ENCODE peak calls at places on chromosomes 2 and 18, in six cellular contexts. One of them, this sample, is unnamed.
A peak's percentile ranks its signal among the peaks of the same experiment; 100 is the strongest.

GRCh38 chr2:71226391-71226964 is 425 bp downstream of the PAIP2B start:
- DNase-seq in K562: no peak
- DNase-seq in HL-60: no peak
- DNase-seq in upper lobe of left lung: peak; percentile 35
- DNase-seq in SK-N-SH: peak; percentile 47
- DNase-seq in prostate gland: peak; percentile 11
- DNase-seq in this sample: peak; percentile 58

GRCh38 chr2:9738718-9739496 is 104.4 kb upstream of the TAF1B start:
- DNase-seq in prostate gland: no peak
- DNase-seq in upper lobe of left lung: no peak
- DNase-seq in SK-N-SH: no peak
- DNase-seq in HL-60: no peak
- DNase-seq in K562: no peak
- DNase-seq in this sample: no peak

GRCh38 chr2:157874997-157875719 is 972 bp downstream of the ACVR1 start:
- DNase-seq in HL-60: no peak
- DNase-seq in upper lobe of left lung: peak; percentile 34
- DNase-seq in K562: peak; percentile 45
- DNase-seq in SK-N-SH: peak; percentile 38
- DNase-seq in prostate gland: peak; percentile 20
- DNase-seq in this sample: peak; percentile 68

GRCh38 chr2:240926516-240927389 is 20.6 kb downstream of the CROCC2 start:
- DNase-seq in HL-60: no peak
- DNase-seq in prostate gland: no peak
- DNase-seq in SK-N-SH: peak; percentile 69
- DNase-seq in K562: no peak
- DNase-seq in upper lobe of left lung: peak; percentile 22
- DNase-seq in this sample: peak; percentile 48

GRCh38 chr2:48824116-48824515 is 68.6 kb upstream of the LHCGR start:
- DNase-seq in SK-N-SH: no peak
- DNase-seq in HL-60: no peak
- DNase-seq in K562: no peak
- DNase-seq in prostate gland: no peak
- DNase-seq in upper lobe of left lung: no peak
- DNase-seq in this sample: no peak

GRCh38 chr2:84631047-84631446 is 114.7 kb downstream of the DNAH6 start:
- DNase-seq in K562: peak; percentile 42
- DNase-seq in upper lobe of left lung: no peak
- DNase-seq in SK-N-SH: peak; percentile 36
- DNase-seq in prostate gland: no peak
- DNase-seq in HL-60: no peak
- DNase-seq in this sample: no peak

GRCh38 chr18:9365406-9365805 is 30.8 kb downstream of the TWSG1 start:
- DNase-seq in upper lobe of left lung: no peak
- DNase-seq in HL-60: no peak
- DNase-seq in prostate gland: no peak
- DNase-seq in K562: no peak
- DNase-seq in SK-N-SH: no peak
- DNase-seq in this sample: no peak

GRCh38 chr2:32291746-32292145 is 14.0 kb downstream of the YIPF4 start:
- DNase-seq in HL-60: no peak
- DNase-seq in K562: no peak
- DNase-seq in upper lobe of left lung: no peak
- DNase-seq in SK-N-SH: no peak
- DNase-seq in prostate gland: no peak
- DNase-seq in this sample: no peak

GRCh38 chr2:128317186-128317897 is 1.3 kb downstream of the HS6ST1 start:
- DNase-seq in SK-N-SH: peak; percentile 63
- DNase-seq in K562: no peak
- DNase-seq in upper lobe of left lung: peak; percentile 31
- DNase-seq in HL-60: peak; percentile 57
- DNase-seq in prostate gland: peak; percentile 31
- DNase-seq in this sample: peak; percentile 55

GRCh38 chr18:59148192-59148591 is 8.5 kb downstream of the SEC11C start:
- DNase-seq in SK-N-SH: no peak
- DNase-seq in upper lobe of left lung: no peak
- DNase-seq in prostate gland: peak; percentile 6
- DNase-seq in HL-60: no peak
- DNase-seq in K562: no peak
- DNase-seq in this sample: peak; percentile 21

GRCh38 chr2:24822049-24822706 is 29.0 kb downstream of the CENPO start:
- DNase-seq in prostate gland: no peak
- DNase-seq in K562: no peak
- DNase-seq in SK-N-SH: no peak
- DNase-seq in HL-60: no peak
- DNase-seq in upper lobe of left lung: no peak
- DNase-seq in this sample: no peak

GRCh38 chr2:145025382-145025781 is 505.5 kb upstream of the ZEB2 start:
- DNase-seq in HL-60: no peak
- DNase-seq in K562: no peak
- DNase-seq in SK-N-SH: no peak
- DNase-seq in prostate gland: no peak
- DNase-seq in upper lobe of left lung: no peak
- DNase-seq in this sample: no peak

GRCh38 chr2:239953418-239954061 is 71.6 kb downstream of the NDUFA10 start:
- DNase-seq in K562: no peak
- DNase-seq in prostate gland: peak; percentile 44
- DNase-seq in upper lobe of left lung: no peak
- DNase-seq in HL-60: no peak
- DNase-seq in SK-N-SH: no peak
- DNase-seq in this sample: peak; percentile 54

GRCh38 chr18:62629031-62629430 is 86.3 kb upstream of the PHLPP1 start:
- DNase-seq in SK-N-SH: no peak
- DNase-seq in upper lobe of left lung: no peak
- DNase-seq in HL-60: no peak
- DNase-seq in prostate gland: no peak
- DNase-seq in K562: no peak
- DNase-seq in this sample: no peak

GRCh38 chr2:71922091-71922490 is 225.6 kb downstream of the CYP26B1 start:
- DNase-seq in prostate gland: no peak
- DNase-seq in upper lobe of left lung: no peak
- DNase-seq in SK-N-SH: no peak
- DNase-seq in HL-60: peak; percentile 0
- DNase-seq in K562: no peak
- DNase-seq in this sample: no peak

GRCh38 chr2:205731521-205731965 is 49.2 kb downstream of the NRP2 start:
- DNase-seq in K562: no peak
- DNase-seq in upper lobe of left lung: no peak
- DNase-seq in prostate gland: no peak
- DNase-seq in HL-60: no peak
- DNase-seq in SK-N-SH: no peak
- DNase-seq in this sample: no peak

GRCh38 chr18:78905334-78905733 is 74.3 kb upstream of the SALL3 start:
- DNase-seq in prostate gland: no peak
- DNase-seq in K562: no peak
- DNase-seq in SK-N-SH: no peak
- DNase-seq in HL-60: no peak
- DNase-seq in upper lobe of left lung: no peak
- DNase-seq in this sample: no peak

GRCh38 chr2:96847586-96847985 is 3.8 kb upstream of the ANKRD23 start:
- DNase-seq in K562: no peak
- DNase-seq in HL-60: no peak
- DNase-seq in SK-N-SH: no peak
- DNase-seq in upper lobe of left lung: no peak
- DNase-seq in prostate gland: no peak
- DNase-seq in this sample: no peak

GRCh38 chr2:209473930-209474419 is 50.1 kb downstream of the MAP2 start:
- DNase-seq in SK-N-SH: no peak
- DNase-seq in upper lobe of left lung: peak; percentile 53
- DNase-seq in HL-60: peak; percentile 29
- DNase-seq in K562: no peak
- DNase-seq in prostate gland: no peak
- DNase-seq in this sample: no peak

GRCh38 chr2:101330253-101330921 is 21.9 kb upstream of the RNF149 start:
- DNase-seq in HL-60: no peak
- DNase-seq in SK-N-SH: no peak
- DNase-seq in K562: no peak
- DNase-seq in upper lobe of left lung: peak; percentile 63
- DNase-seq in prostate gland: no peak
- DNase-seq in this sample: no peak

GRCh38 chr2:96260404-96261260 is 5.2 kb downstream of the TMEM127 start:
- DNase-seq in prostate gland: peak; percentile 66
- DNase-seq in upper lobe of left lung: peak; percentile 68
- DNase-seq in HL-60: peak; percentile 82
- DNase-seq in K562: peak; percentile 74
- DNase-seq in SK-N-SH: peak; percentile 81
- DNase-seq in this sample: peak; percentile 80

GRCh38 chr2:103161456-103162289 is 399.8 kb downstream of the TMEM182 start:
- DNase-seq in K562: peak; percentile 56
- DNase-seq in prostate gland: peak; percentile 10
- DNase-seq in upper lobe of left lung: no peak
- DNase-seq in SK-N-SH: peak; percentile 49
- DNase-seq in HL-60: peak; percentile 13
- DNase-seq in this sample: no peak

GRCh38 chr2:124049136-124049535 is 24.0 kb downstream of the CNTNAP5 start:
- DNase-seq in HL-60: no peak
- DNase-seq in prostate gland: no peak
- DNase-seq in SK-N-SH: no peak
- DNase-seq in K562: no peak
- DNase-seq in upper lobe of left lung: no peak
- DNase-seq in this sample: no peak

GRCh38 chr2:59232394-59233165 is 991.5 kb upstream of the FANCL start:
- DNase-seq in HL-60: no peak
- DNase-seq in prostate gland: no peak
- DNase-seq in SK-N-SH: no peak
- DNase-seq in K562: no peak
- DNase-seq in upper lobe of left lung: no peak
- DNase-seq in this sample: no peak

GRCh38 chr2:124678043-124678442 is 653.0 kb downstream of the CNTNAP5 start:
- DNase-seq in upper lobe of left lung: no peak
- DNase-seq in HL-60: no peak
- DNase-seq in K562: no peak
- DNase-seq in SK-N-SH: no peak
- DNase-seq in prostate gland: no peak
- DNase-seq in this sample: no peak

GRCh38 chr18:46362533-46362932 is 258.3 kb downstream of the HAUS1 start:
- DNase-seq in SK-N-SH: no peak
- DNase-seq in HL-60: no peak
- DNase-seq in upper lobe of left lung: no peak
- DNase-seq in K562: no peak
- DNase-seq in prostate gland: no peak
- DNase-seq in this sample: no peak

GRCh38 chr2:26936855-26937254 is 33.6 kb upstream of the MAPRE3 start:
- DNase-seq in HL-60: no peak
- DNase-seq in SK-N-SH: no peak
- DNase-seq in K562: no peak
- DNase-seq in prostate gland: no peak
- DNase-seq in upper lobe of left lung: no peak
- DNase-seq in this sample: no peak

DNA sequence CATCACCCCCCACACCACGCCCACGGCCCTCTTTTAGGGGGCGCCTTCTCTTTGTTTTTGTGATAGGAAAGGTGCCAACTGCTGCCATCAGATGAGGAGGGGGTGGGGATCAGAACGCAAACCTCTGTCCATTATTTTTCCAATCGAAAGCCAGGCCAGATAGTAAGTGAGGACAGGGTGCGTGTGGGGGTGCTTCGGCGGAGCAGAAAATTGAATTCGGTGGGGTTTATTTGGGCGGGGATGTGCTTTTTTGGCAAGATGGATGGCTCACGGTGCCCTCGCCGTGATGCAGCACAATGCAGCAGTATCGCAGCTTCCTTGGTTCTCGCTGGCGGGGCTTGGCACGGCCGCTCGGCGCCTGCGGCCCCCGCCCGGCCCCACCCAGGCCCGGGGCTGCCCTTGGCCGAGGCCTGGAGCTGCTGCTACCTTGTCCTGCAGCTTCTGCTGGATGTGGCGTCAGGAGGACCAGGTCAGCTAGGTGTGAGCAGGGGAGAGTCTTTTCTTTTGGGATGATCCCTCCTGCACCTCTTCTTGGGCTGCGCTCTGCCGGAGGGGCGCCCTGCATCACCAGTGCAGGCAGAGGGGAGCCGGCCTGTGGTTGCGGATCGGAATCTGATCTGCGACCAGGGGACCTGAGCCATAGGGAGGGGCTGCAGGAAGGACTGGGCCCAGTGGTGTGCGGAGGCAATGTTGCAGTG is 1.3 kb downstream of the SPTBN1 start:
- DNase-seq in K562: no peak
- DNase-seq in HL-60: no peak
- DNase-seq in upper lobe of left lung: peak; percentile 44
- DNase-seq in prostate gland: no peak
- DNase-seq in SK-N-SH: peak; percentile 72
- DNase-seq in this sample: no peak
- TF ChIP-seq CTCF in K562: no peak
- TF ChIP-seq CTCF in HL-60: no peak
- TF ChIP-seq CTCF in upper lobe of left lung: no peak
- TF ChIP-seq CTCF in prostate gland: no peak
- TF ChIP-seq CTCF in SK-N-SH: no peak
- TF ChIP-seq CTCF in this sample: no peak

DNA sequence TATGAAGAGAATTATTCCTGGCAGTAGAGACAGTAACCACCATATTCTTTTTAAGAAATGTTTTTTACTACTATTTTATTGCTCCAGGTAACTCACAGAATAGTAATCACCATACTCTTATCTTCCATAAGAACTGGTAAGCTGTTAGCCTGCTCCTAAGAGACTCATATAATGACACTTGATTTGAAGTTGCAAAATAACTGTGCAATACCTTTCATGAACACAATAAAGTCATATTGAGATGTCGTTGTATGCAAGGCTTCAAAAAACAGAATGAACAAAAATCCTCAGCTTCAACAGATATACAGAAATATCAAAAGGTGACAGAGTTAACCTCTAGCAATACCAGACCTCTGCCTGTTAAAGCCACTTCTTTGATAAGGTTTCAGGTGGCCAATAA is 360.1 kb downstream of the NBAS start:
- DNase-seq in upper lobe of left lung: no peak
- DNase-seq in K562: no peak
- DNase-seq in HL-60: no peak
- DNase-seq in SK-N-SH: no peak
- DNase-seq in prostate gland: no peak
- DNase-seq in this sample: no peak
- TF ChIP-seq POLR2AphosphoS5 in upper lobe of left lung: no peak
- TF ChIP-seq POLR2AphosphoS5 in K562: no peak
- TF ChIP-seq POLR2AphosphoS5 in HL-60: no peak
- TF ChIP-seq POLR2AphosphoS5 in SK-N-SH: no peak
- TF ChIP-seq POLR2AphosphoS5 in prostate gland: no peak
- TF ChIP-seq POLR2AphosphoS5 in this sample: no peak

GRCh38 chr2:42089340-42089925 is 41.6 kb downstream of the PKDCC start:
- DNase-seq in K562: peak; percentile 85
- DNase-seq in prostate gland: no peak
- DNase-seq in HL-60: peak; percentile 50
- DNase-seq in SK-N-SH: peak; percentile 64
- DNase-seq in upper lobe of left lung: peak; percentile 82
- DNase-seq in this sample: no peak
- TF ChIP-seq CTCF in K562: peak; percentile 89
- TF ChIP-seq CTCF in prostate gland: no peak
- TF ChIP-seq CTCF in HL-60: peak; percentile 54
- TF ChIP-seq CTCF in SK-N-SH: peak; percentile 58
- TF ChIP-seq CTCF in upper lobe of left lung: peak; percentile 47
- TF ChIP-seq CTCF in this sample: peak; percentile 32

DNA sequence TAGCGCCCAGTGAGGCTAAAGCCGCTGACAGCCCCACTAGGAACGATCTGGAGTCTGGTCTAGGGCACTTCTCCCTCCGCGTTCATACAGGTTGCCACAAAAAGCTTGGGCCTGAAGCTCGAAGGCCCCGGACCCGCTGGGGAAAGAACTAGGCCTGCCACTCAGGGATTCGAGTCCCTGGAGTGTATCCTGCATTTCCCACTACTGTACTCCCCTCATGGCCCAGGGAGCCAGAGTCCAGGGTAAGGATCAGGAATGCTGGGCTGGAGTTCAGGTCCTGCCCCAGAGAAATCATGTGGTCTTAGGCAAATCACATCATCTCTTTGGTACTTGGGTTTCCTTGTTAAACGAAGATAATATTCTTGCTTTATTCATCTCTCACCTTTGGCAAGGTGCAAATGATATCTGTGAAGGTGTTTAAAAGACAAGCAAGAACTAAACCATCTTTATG is 1.4 kb upstream of the ZFP36L2 start:
- DNase-seq in SK-N-SH: no peak
- DNase-seq in upper lobe of left lung: no peak
- DNase-seq in K562: peak; percentile 68
- DNase-seq in HL-60: no peak
- DNase-seq in prostate gland: no peak
- DNase-seq in this sample: no peak
- TF ChIP-seq POLR2AphosphoS5 in SK-N-SH: no peak
- TF ChIP-seq POLR2AphosphoS5 in upper lobe of left lung: no peak
- TF ChIP-seq POLR2AphosphoS5 in K562: no peak
- TF ChIP-seq POLR2AphosphoS5 in HL-60: peak; percentile 5
- TF ChIP-seq POLR2AphosphoS5 in prostate gland: no peak
- TF ChIP-seq POLR2AphosphoS5 in this sample: no peak